ENCODE peak calls at places on chromosome X, in six cellular contexts. Y, V, X, F, O and N are unnamed samples.

GRCh38 chrX:10611441-10612090 is 8.8 kb downstream of the MID1 start:
- DNase-seq in Y (no peak), V (no peak), X (no peak), F (no peak), O (no peak), N (no peak)

GRCh38 chrX:21740329-21741274 is 17.3 kb downstream of the SMPX start:
- DNase-seq in Y (no peak), V (no peak), X (peak), F (no peak), O (no peak), N (no peak)

GRCh38 chrX:69133561-69134542 is 31.4 kb downstream of the PJA1 start:
- DNase-seq in Y (peak), V (peak), X (no peak), F (peak), O (no peak), N (peak)

GRCh38 chrX:123348468-123348867 is 164.4 kb downstream of the GRIA3 start:
- DNase-seq in Y (no peak), V (peak), X (no peak), F (no peak), O (no peak), N (no peak)

GRCh38 chrX:53678667-53679066 is 7.9 kb downstream of the HUWE1 start:
- DNase-seq in Y (no peak), V (no peak), X (no peak), F (peak), O (no peak), N (no peak)

GRCh38 chrX:54785901-54786300 is 12.2 kb downstream of the ITIH6 start:
- DNase-seq in Y (no peak), V (peak), X (no peak), F (peak), O (no peak), N (peak)

GRCh38 chrX:109600114-109600710 is 24.8 kb downstream of the KCNE5 start:
- DNase-seq in Y (no peak), V (peak), X (no peak), F (no peak), O (no peak), N (peak)

GRCh38 chrX:17634542-17635207 is 102.6 kb upstream of the SCML1 start:
- DNase-seq in Y (no peak), V (no peak), X (no peak), F (no peak), O (no peak), N (no peak)

GRCh38 chrX:55908685-55909212 is 191.2 kb downstream of the RRAGB start:
- DNase-seq in Y (no peak), V (no peak), X (no peak), F (peak), O (no peak), N (peak)

GRCh38 chrX:71618303-71618721 is at the start of gene CXCR3:
- DNase-seq in Y (no peak), V (no peak), X (no peak), F (no peak), O (peak), N (no peak)

GRCh38 chrX:71617742-71618141 is 569 bp downstream of the CXCR3 start:
- DNase-seq in Y (no peak), V (no peak), X (no peak), F (no peak), O (no peak), N (no peak)

GRCh38 chrX:71615954-71616353 is 2.4 kb downstream of the CXCR3 start:
- DNase-seq in Y (no peak), V (no peak), X (no peak), F (no peak), O (no peak), N (no peak)

GRCh38 chrX:71615056-71615455 is 3.3 kb downstream of the CXCR3 start:
- DNase-seq in Y (no peak), V (no peak), X (no peak), F (no peak), O (no peak), N (no peak)

DNA sequence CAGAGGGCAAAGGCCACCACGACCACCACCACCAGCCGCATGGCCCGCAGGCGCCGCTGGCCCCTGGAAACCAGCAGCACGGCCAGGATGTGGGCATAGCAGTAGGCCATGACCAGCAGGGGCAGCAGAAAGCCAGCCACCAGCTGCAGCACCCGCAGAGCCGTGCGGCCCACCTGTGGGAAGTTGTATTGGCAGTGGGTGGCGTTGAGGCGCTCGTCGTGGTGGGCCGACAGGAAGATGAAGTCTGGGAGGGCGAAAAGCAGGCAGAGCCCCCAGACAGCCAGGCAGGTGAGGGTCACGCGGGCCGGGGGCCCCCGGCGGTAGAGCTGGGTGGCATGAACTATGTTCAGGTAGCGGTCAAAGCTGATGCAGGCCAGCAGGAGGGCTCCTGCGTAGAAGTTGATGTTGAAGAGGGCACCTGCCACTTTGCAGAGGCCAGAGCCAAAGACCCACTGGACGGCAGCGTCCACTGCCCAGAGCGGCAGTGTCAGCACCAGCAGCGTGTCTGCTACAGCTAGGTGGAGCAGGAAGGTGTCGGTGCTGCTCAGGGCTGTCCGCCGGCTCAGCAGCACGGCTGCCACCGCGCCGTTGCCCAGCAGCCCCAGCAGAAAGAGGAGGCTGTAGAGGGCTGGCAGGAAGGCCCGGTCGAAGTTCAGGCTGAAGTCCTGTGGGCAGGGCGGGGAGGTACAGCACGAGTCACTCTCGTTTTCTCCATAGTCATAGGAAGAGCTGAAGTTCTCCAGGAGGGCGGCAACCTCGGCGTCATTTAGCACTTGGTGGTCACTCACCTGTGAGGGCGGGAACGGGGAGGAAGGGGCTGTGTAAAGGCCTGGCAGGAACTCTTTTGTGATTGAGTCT is 1.4 kb downstream of the CXCR3 start:
- DNase-seq in Y (no peak), V (no peak), X (no peak), F (no peak), O (no peak), N (no peak)
- TF ChIP-seq CTCF in Y (no peak), V (no peak), X (no peak), F (no peak), O (no peak), N (no peak)

DNA sequence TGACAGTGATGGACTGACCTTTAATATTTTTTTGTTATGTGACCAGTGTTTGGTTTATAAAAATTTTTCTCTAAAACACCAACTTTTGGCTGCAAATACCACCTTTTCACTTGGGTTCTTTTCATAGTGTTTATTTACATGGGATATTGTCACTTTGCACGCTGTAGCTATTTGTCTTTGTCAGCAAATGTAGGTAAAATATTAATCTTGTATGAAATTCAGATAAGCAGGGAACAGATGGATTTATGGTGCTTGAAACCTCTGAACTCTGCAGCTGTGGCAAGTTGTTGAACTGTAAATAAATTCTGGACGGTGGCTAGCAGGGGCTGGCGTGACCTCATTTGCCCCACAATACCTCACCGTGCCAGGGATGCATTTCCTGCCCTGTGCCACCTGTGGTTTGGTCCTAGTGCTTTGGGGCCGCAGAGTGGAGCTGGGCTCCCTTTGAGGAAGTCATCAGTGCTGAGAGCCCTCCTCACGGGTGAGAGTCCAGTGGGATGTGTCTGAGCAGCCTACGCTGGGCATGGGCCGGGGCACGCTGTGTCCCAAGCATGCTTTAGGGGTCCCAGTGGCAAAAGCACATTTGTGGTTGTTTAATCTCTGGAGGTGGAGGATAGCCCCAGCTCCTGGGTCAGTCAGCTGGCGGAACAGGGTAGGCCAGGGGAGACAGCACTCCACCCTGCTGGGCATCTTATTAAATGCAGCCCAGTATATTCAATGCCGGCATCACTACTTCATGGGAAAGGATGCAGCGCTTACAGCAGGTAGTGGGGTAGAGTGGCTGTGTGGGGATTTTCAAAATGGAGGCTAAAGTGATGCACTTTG is 108.6 kb downstream of the TBL1X start:
- DNase-seq in Y (no peak), V (no peak), X (no peak), F (no peak), O (no peak), N (no peak)
- TF ChIP-seq CTCF in Y (no peak), V (no peak), X (no peak), F (no peak), O (no peak), N (no peak)

GRCh38 chrX:129522184-129523059 is 868 bp downstream of the SMARCA1 start:
- DNase-seq in Y (no peak), V (peak), X (peak), F (peak), O (no peak), N (peak)
- TF ChIP-seq CTCF in Y (peak), V (peak), X (no peak), F (peak), O (no peak), N (no peak)

DNA sequence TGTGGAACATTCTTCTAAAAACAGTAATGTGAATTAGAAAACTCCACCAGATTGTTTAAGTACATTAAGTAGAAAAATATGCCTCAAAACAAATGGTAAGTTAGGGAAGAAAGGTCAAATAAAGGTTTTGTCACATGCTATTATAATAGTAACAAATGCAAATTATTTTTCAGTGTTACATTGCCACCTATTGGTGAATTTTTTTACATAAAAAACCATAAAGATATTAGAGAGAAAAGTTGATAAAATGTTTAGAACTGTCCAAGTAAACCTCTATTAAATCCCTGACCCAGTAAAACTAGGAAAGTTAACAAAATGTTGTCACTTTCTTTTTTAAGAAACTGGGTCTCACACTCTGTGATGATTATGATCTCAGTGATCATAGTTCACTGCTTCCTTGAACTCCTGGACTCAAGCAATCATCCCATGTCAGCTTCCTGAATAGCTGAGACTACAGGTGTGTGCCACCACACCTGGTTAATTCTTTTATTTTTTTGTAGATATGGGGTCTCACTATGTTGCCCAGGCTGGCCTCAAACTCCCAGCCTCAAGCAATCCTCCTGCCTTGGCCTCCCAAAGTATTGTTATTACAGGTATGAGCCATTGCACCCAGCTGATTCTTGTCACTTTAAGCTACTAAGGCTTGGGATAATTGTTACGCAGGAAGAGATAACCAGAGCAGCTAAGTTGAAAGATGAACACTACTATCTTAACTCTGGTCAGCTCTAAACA is 157.6 kb downstream of the ATRX start:
- DNase-seq in Y (no peak), V (peak), X (no peak), F (no peak), O (no peak), N (no peak)
- TF ChIP-seq CTCF in Y (no peak), V (no peak), X (no peak), F (no peak), O (no peak), N (no peak)

GRCh38 chrX:57821703-57822375 is 88.4 kb downstream of the ZXDA start:
- DNase-seq in Y (peak), V (peak), X (no peak), F (peak), O (no peak), N (no peak)

GRCh38 chrX:57822398-57822797 is 87.9 kb downstream of the ZXDA start:
- DNase-seq in Y (no peak), V (no peak), X (no peak), F (no peak), O (no peak), N (no peak)

DNA sequence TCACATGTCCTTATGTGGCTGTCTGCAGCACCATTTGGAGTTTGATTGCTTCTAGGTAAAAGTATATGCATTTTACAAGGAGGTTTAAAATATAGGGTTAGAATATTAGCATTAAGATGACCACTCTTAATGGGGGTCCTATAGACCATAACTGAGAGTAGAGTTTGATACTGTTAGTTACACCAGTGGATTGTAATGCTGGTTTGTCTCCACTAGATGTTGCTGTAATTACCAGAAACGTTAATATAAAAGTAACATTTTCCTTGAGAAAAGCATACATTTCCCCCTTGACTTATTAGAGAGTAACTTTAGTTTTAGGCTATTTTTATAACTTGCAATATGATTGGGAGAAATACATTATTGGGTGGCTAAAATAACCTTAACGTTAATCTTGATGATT is 93.0 kb downstream of the ZXDA start:
- DNase-seq in Y (no peak), V (peak), X (no peak), F (no peak), O (no peak), N (no peak)
- TF ChIP-seq CTCF in Y (peak), V (peak), X (peak), F (peak), O (no peak), N (peak)